ENCODE peak calls at places on chromosomes 12 and 14, in ten cellular contexts. D, V, H, Q, W, R, U, P, O and E are unnamed samples.

GRCh38 chr14:75648066-75648838 is 12.4 kb downstream of the ERG28 start:
- DNase-seq in W (no peak), R (no peak), D (no peak), V (no peak), O (peak), U (no peak), P (no peak), H (peak), Q (no peak), E (peak)

GRCh38 chr12:47740536-47741339 is 15.4 kb upstream of the ENDOU start:
- DNase-seq in Q (peak), V (no peak), P (peak), H (no peak), W (no peak), U (peak), D (no peak), R (peak), O (no peak), E (no peak)

GRCh38 chr14:99156026-99156425 is 116.0 kb downstream of the BCL11B start:
- DNase-seq in U (no peak), D (no peak), O (no peak), V (no peak), H (no peak), P (no peak), R (no peak), Q (no peak), W (no peak), E (peak)

GRCh38 chr12:59084758-59085383 is 164.6 kb upstream of the LRIG3 start:
- DNase-seq in O (no peak), D (no peak), R (no peak), P (no peak), W (no peak), Q (no peak), U (peak), H (no peak), V (no peak), E (no peak)

GRCh38 chr12:9039397-9039977 is 50.1 kb downstream of the KLRG1 start:
- DNase-seq in O (peak), V (no peak), U (peak), H (no peak), W (no peak), D (peak), P (peak), Q (no peak), R (no peak), E (no peak)

GRCh38 chr14:26190644-26191043 is 407.2 kb downstream of the NOVA1 start:
- DNase-seq in P (no peak), R (no peak), H (no peak), Q (no peak), V (no peak), U (no peak), O (no peak), W (no peak), D (no peak), E (no peak)

GRCh38 chr14:101008196-101008595 is 104.7 kb upstream of the RTL1 start:
- DNase-seq in V (no peak), H (no peak), W (no peak), D (no peak), U (no peak), O (no peak), P (no peak), Q (no peak), R (no peak), E (no peak)

GRCh38 chr14:101076451-101077220 is 173.1 kb upstream of the RTL1 start:
- DNase-seq in O (no peak), U (no peak), R (no peak), V (no peak), D (no peak), W (no peak), P (no peak), Q (no peak), H (no peak), E (peak)

GRCh38 chr12:105164068-105164467 is 56.5 kb downstream of the WASHC4 start:
- DNase-seq in V (peak), R (no peak), U (no peak), O (no peak), H (no peak), W (no peak), Q (no peak), P (no peak), D (no peak), E (no peak)

GRCh38 chr14:60652674-60653387 is 3.6 kb upstream of the SIX1 start:
- DNase-seq in V (peak), Q (no peak), O (no peak), D (no peak), H (no peak), P (no peak), R (no peak), U (peak), W (no peak), E (no peak)

GRCh38 chr12:54587315-54587821 is 1.1 kb downstream of the PPP1R1A start:
- DNase-seq in R (no peak), U (peak), Q (no peak), D (no peak), O (peak), H (peak), W (peak), V (no peak), P (no peak), E (peak)

GRCh38 chr12:117140397-117141096 is 41.3 kb upstream of the TESC start:
- DNase-seq in U (peak), D (no peak), H (no peak), P (no peak), O (peak), Q (peak), R (no peak), V (no peak), W (no peak), E (peak)

GRCh38 chr12:52487211-52487610 is 5.8 kb downstream of the KRT6A start:
- DNase-seq in W (no peak), Q (no peak), R (no peak), H (no peak), O (no peak), P (no peak), U (no peak), D (no peak), V (no peak), E (no peak)

GRCh38 chr12:76878045-76878898 is 547 bp downstream of the CSRP2 start:
- DNase-seq in D (no peak), R (no peak), V (no peak), O (peak), Q (no peak), P (peak), U (peak), H (no peak), W (peak), E (no peak)

GRCh38 chr14:99231181-99231849 is 40.7 kb downstream of the BCL11B start:
- DNase-seq in Q (no peak), W (no peak), D (no peak), R (no peak), U (no peak), H (no peak), O (no peak), P (no peak), V (no peak), E (no peak)

GRCh38 chr12:94074216-94074969 is 74.0 kb upstream of the PLXNC1 start:
- DNase-seq in O (no peak), V (no peak), R (no peak), H (no peak), W (peak), P (no peak), U (no peak), D (no peak), Q (no peak), E (no peak)

GRCh38 chr14:61992139-61992538 is 229.9 kb downstream of the SNAPC1 start:
- DNase-seq in O (no peak), P (no peak), V (no peak), U (no peak), R (no peak), D (no peak), Q (peak), W (no peak), H (no peak), E (no peak)